ENCODE peak calls at places on chromosomes 11 and 22, in ten cellular contexts. One of them, this sample, is unnamed.

GRCh38 chr22:40597541-40598453 is 38.7 kb downstream of the MRTFA start:
- DNase-seq in HCEC 1CT: peak
- DNase-seq in cardiac muscle cell: no peak
- DNase-seq in T-helper 2 cell: no peak
- DNase-seq in D721Med: no peak
- DNase-seq in GM12891: no peak
- DNase-seq in ACHN: no peak
- DNase-seq in AG09309: no peak
- DNase-seq in right lobe of liver: no peak
- DNase-seq in HTR-8/SVneo: no peak
- DNase-seq in this sample: no peak

GRCh38 chr22:36331306-36331911 is 56.4 kb downstream of the MYH9 start:
- DNase-seq in cardiac muscle cell: peak
- DNase-seq in T-helper 2 cell: peak
- DNase-seq in GM12891: peak
- DNase-seq in right lobe of liver: peak
- DNase-seq in AG09309: peak
- DNase-seq in D721Med: no peak
- DNase-seq in HTR-8/SVneo: peak
- DNase-seq in ACHN: peak
- DNase-seq in HCEC 1CT: peak
- DNase-seq in this sample: peak

GRCh38 chr11:118052581-118053206 is 24.2 kb upstream of the TMPRSS4 start:
- DNase-seq in D721Med: no peak
- DNase-seq in HCEC 1CT: no peak
- DNase-seq in T-helper 2 cell: no peak
- DNase-seq in right lobe of liver: no peak
- DNase-seq in cardiac muscle cell: no peak
- DNase-seq in AG09309: no peak
- DNase-seq in HTR-8/SVneo: no peak
- DNase-seq in GM12891: no peak
- DNase-seq in ACHN: no peak
- DNase-seq in this sample: peak

GRCh38 chr11:127070808-127071207 is 70.2 kb upstream of the KIRREL3 start:
- DNase-seq in cardiac muscle cell: no peak
- DNase-seq in AG09309: no peak
- DNase-seq in ACHN: no peak
- DNase-seq in right lobe of liver: no peak
- DNase-seq in D721Med: no peak
- DNase-seq in HTR-8/SVneo: no peak
- DNase-seq in GM12891: no peak
- DNase-seq in T-helper 2 cell: no peak
- DNase-seq in HCEC 1CT: no peak
- DNase-seq in this sample: no peak

GRCh38 chr11:3000032-3000961 is 8.2 kb upstream of the NAP1L4 start:
- DNase-seq in HCEC 1CT: no peak
- DNase-seq in T-helper 2 cell: no peak
- DNase-seq in ACHN: no peak
- DNase-seq in HTR-8/SVneo: no peak
- DNase-seq in D721Med: no peak
- DNase-seq in AG09309: no peak
- DNase-seq in GM12891: no peak
- DNase-seq in right lobe of liver: peak
- DNase-seq in cardiac muscle cell: peak
- DNase-seq in this sample: peak

GRCh38 chr11:74593463-74593862 is 1.1 kb downstream of the POLD3 start:
- DNase-seq in AG09309: no peak
- DNase-seq in GM12891: no peak
- DNase-seq in ACHN: no peak
- DNase-seq in right lobe of liver: no peak
- DNase-seq in T-helper 2 cell: no peak
- DNase-seq in cardiac muscle cell: no peak
- DNase-seq in HTR-8/SVneo: no peak
- DNase-seq in HCEC 1CT: no peak
- DNase-seq in D721Med: no peak
- DNase-seq in this sample: no peak

GRCh38 chr11:34682822-34683221 is 61.9 kb downstream of the EHF start:
- DNase-seq in GM12891: no peak
- DNase-seq in cardiac muscle cell: peak
- DNase-seq in T-helper 2 cell: no peak
- DNase-seq in HTR-8/SVneo: peak
- DNase-seq in right lobe of liver: no peak
- DNase-seq in ACHN: peak
- DNase-seq in HCEC 1CT: peak
- DNase-seq in D721Med: no peak
- DNase-seq in AG09309: peak
- DNase-seq in this sample: no peak

GRCh38 chr22:40076702-40077645 is 82.2 kb downstream of the FAM83F start:
- DNase-seq in AG09309: no peak
- DNase-seq in HTR-8/SVneo: no peak
- DNase-seq in D721Med: no peak
- DNase-seq in T-helper 2 cell: no peak
- DNase-seq in HCEC 1CT: no peak
- DNase-seq in cardiac muscle cell: peak
- DNase-seq in GM12891: no peak
- DNase-seq in ACHN: peak
- DNase-seq in right lobe of liver: no peak
- DNase-seq in this sample: no peak

GRCh38 chr22:46061124-46061410 is 84.1 kb upstream of the WNT7B start:
- DNase-seq in AG09309: no peak
- DNase-seq in GM12891: no peak
- DNase-seq in ACHN: no peak
- DNase-seq in HCEC 1CT: no peak
- DNase-seq in cardiac muscle cell: no peak
- DNase-seq in T-helper 2 cell: no peak
- DNase-seq in HTR-8/SVneo: no peak
- DNase-seq in right lobe of liver: no peak
- DNase-seq in D721Med: no peak
- DNase-seq in this sample: no peak

GRCh38 chr22:35352214-35353111 is 28.4 kb upstream of the HMOX1 start:
- DNase-seq in T-helper 2 cell: no peak
- DNase-seq in HCEC 1CT: no peak
- DNase-seq in AG09309: no peak
- DNase-seq in D721Med: no peak
- DNase-seq in HTR-8/SVneo: no peak
- DNase-seq in ACHN: peak
- DNase-seq in cardiac muscle cell: no peak
- DNase-seq in GM12891: no peak
- DNase-seq in right lobe of liver: peak
- DNase-seq in this sample: peak

GRCh38 chr11:112778091-112778889 is 182.9 kb upstream of the NCAM1 start:
- DNase-seq in AG09309: no peak
- DNase-seq in T-helper 2 cell: no peak
- DNase-seq in ACHN: no peak
- DNase-seq in D721Med: peak
- DNase-seq in right lobe of liver: no peak
- DNase-seq in HTR-8/SVneo: no peak
- DNase-seq in GM12891: no peak
- DNase-seq in HCEC 1CT: no peak
- DNase-seq in cardiac muscle cell: no peak
- DNase-seq in this sample: no peak

GRCh38 chr22:44379817-44380560 is 67.2 kb upstream of the SHISAL1 start:
- DNase-seq in cardiac muscle cell: no peak
- DNase-seq in GM12891: no peak
- DNase-seq in HTR-8/SVneo: no peak
- DNase-seq in T-helper 2 cell: no peak
- DNase-seq in AG09309: no peak
- DNase-seq in ACHN: no peak
- DNase-seq in right lobe of liver: peak
- DNase-seq in D721Med: no peak
- DNase-seq in HCEC 1CT: no peak
- DNase-seq in this sample: no peak

GRCh38 chr11:8018742-8019631 is 31.9 kb downstream of the EIF3F start:
- DNase-seq in ACHN: no peak
- DNase-seq in AG09309: no peak
- DNase-seq in D721Med: peak
- DNase-seq in GM12891: peak
- DNase-seq in HTR-8/SVneo: peak
- DNase-seq in cardiac muscle cell: peak
- DNase-seq in right lobe of liver: peak
- DNase-seq in T-helper 2 cell: peak
- DNase-seq in HCEC 1CT: peak
- DNase-seq in this sample: peak

GRCh38 chr11:128738942-128739341 is 45.1 kb downstream of the FLI1 start:
- DNase-seq in GM12891: no peak
- DNase-seq in HTR-8/SVneo: no peak
- DNase-seq in T-helper 2 cell: no peak
- DNase-seq in HCEC 1CT: no peak
- DNase-seq in ACHN: no peak
- DNase-seq in cardiac muscle cell: no peak
- DNase-seq in right lobe of liver: no peak
- DNase-seq in AG09309: no peak
- DNase-seq in D721Med: no peak
- DNase-seq in this sample: no peak

GRCh38 chr11:63564056-63564784 is 1.0 kb upstream of the PLAAT2 start:
- DNase-seq in HTR-8/SVneo: no peak
- DNase-seq in T-helper 2 cell: no peak
- DNase-seq in AG09309: no peak
- DNase-seq in GM12891: peak
- DNase-seq in right lobe of liver: no peak
- DNase-seq in ACHN: no peak
- DNase-seq in cardiac muscle cell: no peak
- DNase-seq in D721Med: no peak
- DNase-seq in HCEC 1CT: no peak
- DNase-seq in this sample: no peak

GRCh38 chr11:87339416-87339815 is 301.7 kb downstream of the TMEM135 start:
- DNase-seq in HCEC 1CT: no peak
- DNase-seq in AG09309: no peak
- DNase-seq in right lobe of liver: no peak
- DNase-seq in cardiac muscle cell: no peak
- DNase-seq in D721Med: no peak
- DNase-seq in ACHN: no peak
- DNase-seq in T-helper 2 cell: no peak
- DNase-seq in GM12891: no peak
- DNase-seq in HTR-8/SVneo: no peak
- DNase-seq in this sample: no peak

GRCh38 chr11:31687256-31687655 is 123.9 kb downstream of the PAX6 start:
- DNase-seq in ACHN: no peak
- DNase-seq in HCEC 1CT: peak
- DNase-seq in T-helper 2 cell: no peak
- DNase-seq in HTR-8/SVneo: no peak
- DNase-seq in D721Med: no peak
- DNase-seq in cardiac muscle cell: peak
- DNase-seq in GM12891: no peak
- DNase-seq in right lobe of liver: no peak
- DNase-seq in AG09309: no peak
- DNase-seq in this sample: no peak

GRCh38 chr11:73201249-73201648 is 16.8 kb upstream of the P2RY2 start:
- DNase-seq in ACHN: no peak
- DNase-seq in HCEC 1CT: no peak
- DNase-seq in cardiac muscle cell: peak
- DNase-seq in HTR-8/SVneo: no peak
- DNase-seq in right lobe of liver: no peak
- DNase-seq in AG09309: no peak
- DNase-seq in GM12891: no peak
- DNase-seq in T-helper 2 cell: no peak
- DNase-seq in D721Med: no peak
- DNase-seq in this sample: no peak

GRCh38 chr11:7030836-7031235 is 10.6 kb downstream of the NLRP14 start:
- DNase-seq in D721Med: no peak
- DNase-seq in GM12891: no peak
- DNase-seq in cardiac muscle cell: no peak
- DNase-seq in AG09309: no peak
- DNase-seq in T-helper 2 cell: no peak
- DNase-seq in HTR-8/SVneo: no peak
- DNase-seq in HCEC 1CT: no peak
- DNase-seq in ACHN: no peak
- DNase-seq in right lobe of liver: no peak
- DNase-seq in this sample: no peak

GRCh38 chr11:47443028-47443700 is 5.8 kb downstream of the RAPSN start:
- DNase-seq in AG09309: no peak
- DNase-seq in GM12891: no peak
- DNase-seq in HTR-8/SVneo: no peak
- DNase-seq in HCEC 1CT: no peak
- DNase-seq in D721Med: no peak
- DNase-seq in ACHN: peak
- DNase-seq in T-helper 2 cell: no peak
- DNase-seq in cardiac muscle cell: no peak
- DNase-seq in right lobe of liver: no peak
- DNase-seq in this sample: no peak

This sample was measured in adrenal gland.